ENCODE peak calls at places on chromosomes 6 and 20, in seven cellular contexts. M, S, F, B, V, N and U are unnamed samples.

GRCh38 chr20:59774204-59774641 is 159.2 kb downstream of the SYCP2 start:
- DNase-seq in M (no peak), F (no peak), V (no peak), S (no peak), B (no peak), N (no peak), U (no peak)

GRCh38 chr20:32945710-32946221 is 58.5 kb downstream of the SUN5 start:
- DNase-seq in N (no peak), S (no peak), M (peak; percentile 22), F (no peak), B (peak; percentile 37), V (no peak), U (peak; percentile 22)

GRCh38 chr20:14518648-14519047 is 181.2 kb upstream of the FLRT3 start:
- DNase-seq in S (no peak), F (no peak), M (no peak), V (no peak), B (no peak), N (no peak), U (no peak)

GRCh38 chr6:95087394-95088097 is 489.8 kb upstream of the MANEA start:
- DNase-seq in F (no peak), B (peak; percentile 1), M (peak; percentile 95), V (peak; percentile 91), N (no peak), S (no peak), U (peak; percentile 72)

GRCh38 chr6:107976267-107976783 is 18.3 kb upstream of the SEC63 start:
- DNase-seq in V (no peak), M (no peak), F (no peak), B (no peak), S (no peak), N (no peak), U (no peak)

GRCh38 chr20:39885975-39886649 is 802.9 kb downstream of the MAFB start:
- DNase-seq in B (peak; percentile 95), F (peak; percentile 10), V (peak; percentile 33), S (peak; percentile 64), N (no peak), M (peak; percentile 84), U (peak; percentile 82)

GRCh38 chr6:136582702-136583471 is 32.7 kb upstream of the MAP7 start:
- DNase-seq in V (peak; percentile 52), S (peak; percentile 96), M (peak; percentile 84), B (peak; percentile 87), F (no peak), N (no peak), U (peak; percentile 61)

GRCh38 chr6:158057213-158057987 is 75.7 kb downstream of the SYNJ2 start:
- DNase-seq in F (peak; percentile 45), M (peak; percentile 95), B (peak; percentile 98), S (peak; percentile 90), N (no peak), V (peak; percentile 84), U (peak; percentile 65)

GRCh38 chr6:9830808-9831207 is 584.1 kb downstream of the TFAP2A start:
- DNase-seq in S (no peak), F (no peak), M (no peak), V (no peak), B (no peak), N (no peak), U (no peak)

GRCh38 chr6:126625019-126625418 is 285.1 kb downstream of the CENPW start:
- DNase-seq in N (no peak), B (peak; percentile 52), M (peak; percentile 55), V (peak; percentile 13), F (no peak), S (no peak), U (peak; percentile 77)

GRCh38 chr20:19419420-19419819 is 207.0 kb downstream of the SLC24A3 start:
- DNase-seq in F (no peak), B (no peak), V (no peak), N (no peak), M (no peak), S (no peak), U (no peak)

GRCh38 chr20:10414982-10415650 is 18.9 kb downstream of the MKKS start:
- DNase-seq in B (peak; percentile 48), S (peak; percentile 92), V (no peak), F (no peak), N (no peak), M (no peak), U (peak; percentile 20)

GRCh38 chr6:48318670-48319069 is 207.7 kb upstream of the PTCHD4 start:
- DNase-seq in B (peak; percentile 37), M (no peak), F (no peak), N (no peak), V (no peak), S (no peak), U (no peak)

GRCh38 chr6:112468359-112468758 is 121.2 kb downstream of the RFPL4B start:
- DNase-seq in S (peak; percentile 64), B (peak; percentile 92), F (no peak), V (no peak), M (peak; percentile 32), N (no peak), U (no peak)

GRCh38 chr6:28206527-28207243 is 18.4 kb upstream of the ZSCAN9 start:
- DNase-seq in S (no peak), B (peak; percentile 7), N (no peak), V (no peak), F (no peak), M (no peak), U (no peak)

GRCh38 chr20:63497946-63498935 is 642 bp downstream of the EEF1A2 start:
- DNase-seq in F (no peak), V (no peak), B (peak; percentile 73), N (no peak), S (peak; percentile 43), M (no peak), U (peak; percentile 87)

GRCh38 chr6:148677594-148678476 is 69.0 kb upstream of the UST start:
- DNase-seq in M (no peak), V (no peak), F (no peak), N (no peak), B (no peak), S (no peak), U (no peak)

GRCh38 chr6:91081452-91082067 is 494.7 kb upstream of the MAP3K7 start:
- DNase-seq in M (peak; percentile 79), F (no peak), V (no peak), N (no peak), S (no peak), B (peak; percentile 11), U (peak; percentile 61)

GRCh38 chr6:240151-240550 is 52.1 kb upstream of the DUSP22 start:
- DNase-seq in S (no peak), M (no peak), N (no peak), F (no peak), V (no peak), B (no peak), U (no peak)

GRCh38 chr6:6912841-6913240 is 194.9 kb upstream of the RREB1 start:
- DNase-seq in V (no peak), F (no peak), N (no peak), S (no peak), B (no peak), M (no peak), U (no peak)

GRCh38 chr6:99606670-99607415 is at the start of gene PRDM13:
- DNase-seq in S (no peak), V (no peak), N (no peak), M (no peak), B (no peak), F (peak; percentile 5), U (no peak)

GRCh38 chr6:3226422-3227362 is 761 bp downstream of the TUBB2B start:
- DNase-seq in F (peak; percentile 29), M (no peak), V (no peak), N (no peak), B (peak; percentile 50), S (no peak), U (peak; percentile 68)

GRCh38 chr20:24701668-24702067 is 232.2 kb downstream of the SYNDIG1 start:
- DNase-seq in B (no peak), V (no peak), S (no peak), M (no peak), N (no peak), F (no peak), U (no peak)

GRCh38 chr6:130928993-130929678 is 101.9 kb downstream of the SMLR1 start:
- DNase-seq in M (peak; percentile 45), F (no peak), B (peak; percentile 67), N (no peak), V (peak; percentile 52), S (peak; percentile 21), U (peak; percentile 55)

GRCh38 chr20:60695223-60695622 is 556.8 kb upstream of the CDH4 start:
- DNase-seq in V (peak; percentile 93), N (no peak), B (no peak), M (peak; percentile 76), S (no peak), F (no peak), U (no peak)

GRCh38 chr6:41702771-41703494 is 32.5 kb downstream of the TFEB start:
- DNase-seq in F (no peak), B (no peak), M (no peak), V (no peak), S (no peak), N (no peak), U (no peak)

GRCh38 chr6:114007451-114007953 is 36.6 kb upstream of the HDAC2 start:
- DNase-seq in V (no peak), N (no peak), S (peak; percentile 51), M (peak; percentile 67), F (no peak), B (no peak), U (no peak)

GRCh38 chr6:4402477-4402976 is 267.2 kb upstream of the ECI2 start:
- DNase-seq in N (no peak), B (peak; percentile 89), M (peak; percentile 65), F (no peak), V (peak; percentile 64), S (peak; percentile 40), U (peak; percentile 95)

GRCh38 chr20:37471741-37472235 is 49.3 kb upstream of the NNAT start:
- DNase-seq in S (no peak), N (no peak), F (no peak), B (no peak), M (no peak), V (no peak), U (no peak)

GRCh38 chr6:52284460-52285173 is at the start of gene MCM3:
- DNase-seq in N (peak; percentile 95), M (peak; percentile 99), S (peak; percentile 98), V (peak; percentile 97), B (peak; percentile 99), F (peak; percentile 93), U (peak; percentile 100)